ENCODE peak calls at places on chromosomes 5 and 9, in nine cellular contexts. L is CD8-positive, alpha-beta T cell; Y is upper lobe of right lung; K is colonic mucosa; A is IMR-90; U is ovary; B is GM23248; V is stomach; X is pancreas. I is an unnamed sample. For H3K9me3 and H3K36me3, the result is how much of the 10 kb centered on the place peaks cover.

GRCh38 chr5:125059255-125060050 is 313.0 kb upstream of the ZNF608 start:
- DNase-seq in L (no peak), Y (no peak), K (no peak), A (peak), U (no peak), B (no peak), V (no peak), X (no peak), I (no peak)

GRCh38 chr5:143094087-143094511 is 309.4 kb downstream of the NR3C1 start:
- DNase-seq in L (peak), Y (no peak), K (no peak), A (peak), U (no peak), B (no peak), V (no peak), X (no peak), I (no peak)

GRCh38 chr5:79924936-79925893 is 65.8 kb downstream of the MTX3 start:
- DNase-seq in L (no peak), Y (no peak), K (no peak), A (peak), U (no peak), B (peak), V (no peak), X (no peak), I (no peak)

GRCh38 chr9:76218868-76219462 is 175.3 kb downstream of the RFK start:
- DNase-seq in L (no peak), Y (no peak), K (no peak), A (no peak), U (no peak), B (no peak), V (no peak), X (no peak), I (no peak)

GRCh38 chr9:38126730-38127129 is 57.7 kb upstream of the SHB start:
- DNase-seq in L (no peak), Y (no peak), K (no peak), A (no peak), U (no peak), B (no peak), V (no peak), X (no peak), I (no peak)

GRCh38 chr9:16704489-16705111 is 165.9 kb downstream of the BNC2 start:
- DNase-seq in L (no peak), Y (no peak), K (peak), A (peak), U (peak), B (no peak), V (no peak), X (no peak), I (peak)

GRCh38 chr5:129271309-129271708 is 176.8 kb downstream of the ISOC1 start:
- DNase-seq in L (no peak), Y (no peak), K (no peak), A (no peak), U (no peak), B (no peak), V (no peak), X (no peak), I (no peak)

GRCh38 chr5:141654298-141654697 is 3.1 kb upstream of the FCHSD1 start:
- DNase-seq in L (no peak), Y (peak), K (no peak), A (peak), U (no peak), B (peak), V (no peak), X (no peak), I (no peak)

GRCh38 chr5:76742586-76742985 is 26.7 kb downstream of the F2R start:
- DNase-seq in L (no peak), Y (no peak), K (no peak), A (peak), U (no peak), B (peak), V (no peak), X (no peak), I (no peak)

GRCh38 chr5:72018158-72018803 is 89.0 kb upstream of the MAP1B start:
- DNase-seq in L (peak), Y (no peak), K (peak), A (peak), U (no peak), B (peak), V (peak), X (no peak), I (no peak)

GRCh38 chr9:105510024-105510423 is 47.9 kb upstream of the FKTN start:
- DNase-seq in L (no peak), Y (no peak), K (no peak), A (peak), U (no peak), B (peak), V (no peak), X (no peak), I (no peak)

GRCh38 chr9:18429065-18429464 is 44.9 kb upstream of the ADAMTSL1 start:
- DNase-seq in L (no peak), Y (no peak), K (no peak), A (peak), U (no peak), B (peak), V (no peak), X (no peak), I (no peak)

GRCh38 chr5:98769006-98769255 is 4.5 kb upstream of the RGMB start:
- DNase-seq in L (no peak), Y (peak), K (peak), A (no peak), U (peak), B (no peak), V (peak), X (no peak), I (no peak)

GRCh38 chr9:91946825-91947224 is 3.2 kb downstream of the ROR2 start:
- DNase-seq in L (no peak), Y (no peak), K (no peak), A (peak), U (no peak), B (peak), V (no peak), X (no peak), I (no peak)

DNA sequence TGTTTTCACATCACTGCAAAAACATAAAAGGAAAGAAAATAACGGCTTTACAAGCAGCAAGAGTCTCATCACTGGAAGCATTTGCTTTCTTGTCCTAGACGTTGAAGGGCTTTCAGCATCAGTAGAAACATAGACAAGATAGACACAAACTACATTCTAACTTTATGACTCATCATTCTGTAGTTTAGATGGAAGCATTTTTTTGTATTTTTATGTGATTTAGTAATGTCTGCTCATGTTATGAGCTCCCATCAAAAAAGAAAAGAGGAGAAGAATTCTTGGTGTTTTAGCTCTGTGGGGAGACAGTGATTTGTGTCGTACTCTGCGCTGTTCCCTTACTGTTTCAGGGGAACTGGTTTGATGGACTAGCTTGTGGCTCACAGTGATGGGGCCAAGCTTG is 159.3 kb upstream of the WWC1 start:
- DNase-seq in L (no peak), Y (no peak), K (no peak), A (peak), U (no peak), B (peak), V (no peak), X (no peak), I (no peak)
- H3K9me3 ChIP-seq in L (under half), Y (under half), K (under half), A (under half), U (under half), B (under half), V (under half), X (under half), I (under half)

GRCh38 chr5:32604800-32605765 is 19.7 kb downstream of the SUB1 start:
- DNase-seq in L (no peak), Y (no peak), K (no peak), A (no peak), U (no peak), B (no peak), V (no peak), X (no peak), I (no peak)
- H3K36me3 ChIP-seq in L (under half), Y (half or more), K (under half), A (under half), U (under half), B (under half), V (half or more), X (under half), I (under half)

GRCh38 chr9:107248714-107249113 is 34.4 kb upstream of the RAD23B start:
- DNase-seq in L (no peak), Y (no peak), K (no peak), A (no peak), U (no peak), B (no peak), V (no peak), X (no peak), I (no peak)

GRCh38 chr9:107249131-107249533 is 33.9 kb upstream of the RAD23B start:
- DNase-seq in L (no peak), Y (no peak), K (no peak), A (peak), U (no peak), B (peak), V (no peak), X (no peak), I (no peak)

GRCh38 chr9:107246259-107247254 is 36.5 kb upstream of the RAD23B start:
- DNase-seq in L (no peak), Y (no peak), K (no peak), A (peak), U (no peak), B (peak), V (no peak), X (no peak), I (no peak)

GRCh38 chr9:107251756-107252322 is 31.2 kb upstream of the RAD23B start:
- DNase-seq in L (no peak), Y (no peak), K (no peak), A (peak), U (peak), B (peak), V (peak), X (no peak), I (no peak)

DNA sequence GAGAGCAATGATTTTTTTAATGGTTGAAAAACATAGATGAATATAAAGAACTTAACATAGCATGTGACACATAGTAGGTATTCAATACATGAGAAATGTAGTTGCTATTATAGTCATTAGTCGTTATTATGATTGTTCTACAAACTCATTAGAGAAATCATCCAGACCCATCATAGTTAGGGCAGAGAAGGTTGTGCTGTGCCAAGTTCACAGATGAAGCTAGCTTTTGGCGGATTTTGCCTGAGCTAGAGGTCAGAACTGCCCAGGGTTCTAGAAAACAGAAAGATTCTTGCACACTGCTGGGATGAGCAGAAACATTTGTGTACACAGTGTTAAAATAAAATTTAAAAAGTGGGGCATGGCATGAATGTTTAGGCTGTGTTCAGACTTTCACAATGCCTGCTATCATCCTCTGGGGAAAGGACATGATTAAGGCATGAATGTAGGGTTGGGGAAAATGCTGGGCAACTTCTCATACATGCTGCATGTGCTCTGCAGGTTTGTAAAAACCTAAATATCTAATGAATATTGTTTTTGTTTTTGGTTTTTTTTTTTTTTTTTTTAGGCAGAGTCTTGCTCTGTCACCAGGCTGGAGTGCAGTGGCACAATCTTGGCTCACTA is 33.3 kb upstream of the RAD23B start:
- DNase-seq in L (no peak), Y (no peak), K (no peak), A (no peak), U (no peak), B (peak), V (no peak), X (no peak), I (no peak)
- H3K27ac ChIP-seq in L (no peak), Y (no peak), K (no peak), A (peak), U (no peak), B (peak), V (no peak), X (no peak), I (no peak)

GRCh38 chr5:179307006-179307800 is 38.1 kb downstream of the ADAMTS2 start:
- DNase-seq in L (no peak), Y (peak), K (no peak), A (peak), U (no peak), B (peak), V (no peak), X (no peak), I (peak)
- H3K9me3 ChIP-seq in L (under half), Y (under half), K (under half), A (under half), U (under half), B (under half), V (under half), X (under half), I (under half)

DNA sequence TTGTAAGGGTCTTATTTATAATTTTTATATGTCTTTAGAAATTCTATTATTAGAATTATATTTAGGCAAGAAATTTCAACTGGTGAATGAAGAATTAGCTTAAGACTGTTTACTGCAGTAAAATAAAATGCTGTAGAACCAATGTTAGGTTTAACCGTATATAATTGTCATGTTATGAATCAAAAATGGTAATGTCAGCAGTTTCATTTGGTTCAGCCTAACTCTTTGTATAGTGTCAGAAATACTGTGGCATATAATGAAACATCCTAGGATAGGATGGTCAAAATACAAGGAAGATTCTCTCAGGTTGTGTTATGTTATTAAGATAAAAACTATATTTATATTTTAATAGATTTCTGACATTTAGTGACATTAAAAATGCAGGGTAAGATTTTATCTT is 64.4 kb upstream of the EIF4EBP3 start:
- DNase-seq in L (no peak), Y (no peak), K (no peak), A (no peak), U (no peak), B (no peak), V (no peak), X (no peak), I (no peak)
- H3K36me3 ChIP-seq in L (under half), Y (half or more), K (under half), A (under half), U (under half), B (under half), V (half or more), X (under half), I (half or more)

DNA sequence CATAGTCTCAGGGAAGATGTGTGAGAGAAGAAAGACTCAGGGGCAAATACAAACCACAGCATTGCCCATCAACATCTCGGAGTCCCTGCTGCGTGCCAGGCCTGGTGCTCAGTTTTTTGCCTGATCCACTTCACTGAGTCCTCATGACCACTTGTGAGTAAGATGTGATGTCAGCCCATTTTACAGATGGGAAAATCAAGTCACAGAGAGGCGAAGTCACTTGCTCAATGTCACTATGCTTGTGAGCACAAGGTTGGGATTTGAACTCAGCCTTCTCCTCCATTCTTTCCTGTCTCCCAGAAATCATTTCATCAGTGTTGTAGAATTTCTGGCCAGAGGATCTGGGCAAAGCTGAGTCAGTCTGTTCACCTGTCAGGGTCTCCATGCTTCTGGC is 34.6 kb upstream of the PSD2 start:
- DNase-seq in L (no peak), Y (no peak), K (no peak), A (no peak), U (no peak), B (no peak), V (no peak), X (peak), I (no peak)
- H3K27ac ChIP-seq in L (no peak), Y (no peak), K (no peak), A (no peak), U (no peak), B (no peak), V (no peak), X (no peak), I (no peak)

GRCh38 chr9:118129541-118129940 is 425.3 kb downstream of the TLR4 start:
- DNase-seq in L (no peak), Y (no peak), K (no peak), A (no peak), U (no peak), B (no peak), V (no peak), X (no peak), I (no peak)
- H3K9me3 ChIP-seq in L (under half), Y (under half), K (under half), A (under half), U (under half), B (under half), V (under half), X (under half), I (under half)

DNA sequence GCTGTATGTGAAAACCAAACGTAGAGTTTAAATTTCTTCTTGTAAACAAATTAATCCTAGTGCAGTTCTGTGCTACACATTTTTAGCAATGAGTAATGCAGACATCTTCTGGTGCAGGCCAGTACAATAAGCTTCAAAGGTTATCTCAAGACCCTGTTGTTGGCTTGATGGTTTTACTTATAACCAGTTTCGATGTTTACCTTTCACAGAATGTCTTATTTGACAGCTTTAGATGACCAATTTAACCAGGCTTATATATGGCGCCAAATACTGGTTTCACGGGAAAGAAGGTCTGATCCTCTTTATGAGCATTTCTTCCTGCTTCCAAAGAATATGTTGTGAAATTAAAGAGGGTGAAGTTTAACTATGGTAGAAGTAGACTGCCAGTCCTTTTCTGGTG is 9.9 kb downstream of the ZFAND5 start:
- DNase-seq in L (no peak), Y (no peak), K (no peak), A (no peak), U (no peak), B (peak), V (no peak), X (no peak), I (no peak)
- H3K36me3 ChIP-seq in L (under half), Y (half or more), K (under half), A (under half), U (under half), B (half or more), V (half or more), X (half or more), I (under half)